ENCODE peak calls at places on chromosomes 13 and 19, in five cellular contexts. One of them, this sample, is unnamed.

GRCh38 chr13:79501538-79502232 is 20.7 kb downstream of the NDFIP2 start:
- DNase-seq in activated naive CD4-positive, alpha-beta T cell treated with anti-CD3 and anti-CD28 coated beads, Interleukin-2, amount 50 U/mL, for 16 hours: no peak
- DNase-seq in aorta: no peak
- DNase-seq in nucleus accumbens: no peak
- DNase-seq in mucosa of descending colon: no peak
- DNase-seq in this sample: no peak

GRCh38 chr13:96822900-96823299 is 171.4 kb downstream of the OXGR1 start:
- DNase-seq in activated naive CD4-positive, alpha-beta T cell treated with anti-CD3 and anti-CD28 coated beads, Interleukin-2, amount 50 U/mL, for 16 hours: no peak
- DNase-seq in aorta: no peak
- DNase-seq in nucleus accumbens: no peak
- DNase-seq in mucosa of descending colon: peak; percentile 54
- DNase-seq in this sample: peak; percentile 16

GRCh38 chr19:862529-863304 is 3.3 kb downstream of the CFD start:
- DNase-seq in activated naive CD4-positive, alpha-beta T cell treated with anti-CD3 and anti-CD28 coated beads, Interleukin-2, amount 50 U/mL, for 16 hours: peak; percentile 80
- DNase-seq in aorta: peak; percentile 81
- DNase-seq in nucleus accumbens: no peak
- DNase-seq in mucosa of descending colon: peak; percentile 85
- DNase-seq in this sample: peak; percentile 51

GRCh38 chr13:21022056-21022693 is 39.2 kb downstream of the LATS2 start:
- DNase-seq in activated naive CD4-positive, alpha-beta T cell treated with anti-CD3 and anti-CD28 coated beads, Interleukin-2, amount 50 U/mL, for 16 hours: no peak
- DNase-seq in aorta: no peak
- DNase-seq in nucleus accumbens: no peak
- DNase-seq in mucosa of descending colon: no peak
- DNase-seq in this sample: no peak

GRCh38 chr19:17073869-17074627 is 1.2 kb downstream of the HAUS8 start:
- DNase-seq in activated naive CD4-positive, alpha-beta T cell treated with anti-CD3 and anti-CD28 coated beads, Interleukin-2, amount 50 U/mL, for 16 hours: no peak
- DNase-seq in aorta: no peak
- DNase-seq in nucleus accumbens: no peak
- DNase-seq in mucosa of descending colon: no peak
- DNase-seq in this sample: no peak

GRCh38 chr13:39836038-39836437 is 180.6 kb downstream of the COG6 start:
- DNase-seq in activated naive CD4-positive, alpha-beta T cell treated with anti-CD3 and anti-CD28 coated beads, Interleukin-2, amount 50 U/mL, for 16 hours: no peak
- DNase-seq in aorta: no peak
- DNase-seq in nucleus accumbens: no peak
- DNase-seq in mucosa of descending colon: no peak
- DNase-seq in this sample: no peak

GRCh38 chr19:49019242-49019932 is 2.5 kb upstream of the LHB start:
- DNase-seq in activated naive CD4-positive, alpha-beta T cell treated with anti-CD3 and anti-CD28 coated beads, Interleukin-2, amount 50 U/mL, for 16 hours: peak; percentile 64
- DNase-seq in aorta: peak; percentile 76
- DNase-seq in nucleus accumbens: peak; percentile 2
- DNase-seq in mucosa of descending colon: peak; percentile 85
- DNase-seq in this sample: peak; percentile 79

GRCh38 chr13:108919036-108919907 is 289.9 kb downstream of the MYO16 start:
- DNase-seq in activated naive CD4-positive, alpha-beta T cell treated with anti-CD3 and anti-CD28 coated beads, Interleukin-2, amount 50 U/mL, for 16 hours: no peak
- DNase-seq in aorta: no peak
- DNase-seq in nucleus accumbens: no peak
- DNase-seq in mucosa of descending colon: no peak
- DNase-seq in this sample: no peak

GRCh38 chr19:1855828-1856255 is 7.5 kb downstream of the KLF16 start:
- DNase-seq in activated naive CD4-positive, alpha-beta T cell treated with anti-CD3 and anti-CD28 coated beads, Interleukin-2, amount 50 U/mL, for 16 hours: peak; percentile 36
- DNase-seq in aorta: no peak
- DNase-seq in nucleus accumbens: no peak
- DNase-seq in mucosa of descending colon: no peak
- DNase-seq in this sample: no peak

GRCh38 chr19:10766681-10767201 is 48.9 kb downstream of the DNM2 start:
- DNase-seq in activated naive CD4-positive, alpha-beta T cell treated with anti-CD3 and anti-CD28 coated beads, Interleukin-2, amount 50 U/mL, for 16 hours: no peak
- DNase-seq in aorta: peak; percentile 70
- DNase-seq in nucleus accumbens: peak; percentile 25
- DNase-seq in mucosa of descending colon: no peak
- DNase-seq in this sample: peak; percentile 74

GRCh38 chr13:104253063-104253680 is 1187.0 kb upstream of the SLC10A2 start:
- DNase-seq in activated naive CD4-positive, alpha-beta T cell treated with anti-CD3 and anti-CD28 coated beads, Interleukin-2, amount 50 U/mL, for 16 hours: no peak
- DNase-seq in aorta: no peak
- DNase-seq in nucleus accumbens: no peak
- DNase-seq in mucosa of descending colon: no peak
- DNase-seq in this sample: peak; percentile 2

GRCh38 chr19:2084993-2085720 is 11.0 kb downstream of the MOB3A start:
- DNase-seq in activated naive CD4-positive, alpha-beta T cell treated with anti-CD3 and anti-CD28 coated beads, Interleukin-2, amount 50 U/mL, for 16 hours: peak; percentile 86
- DNase-seq in aorta: peak; percentile 87
- DNase-seq in nucleus accumbens: no peak
- DNase-seq in mucosa of descending colon: peak; percentile 74
- DNase-seq in this sample: no peak

GRCh38 chr13:113545455-113545930 is 39.1 kb upstream of the TFDP1 start:
- DNase-seq in activated naive CD4-positive, alpha-beta T cell treated with anti-CD3 and anti-CD28 coated beads, Interleukin-2, amount 50 U/mL, for 16 hours: no peak
- DNase-seq in aorta: no peak
- DNase-seq in nucleus accumbens: no peak
- DNase-seq in mucosa of descending colon: no peak
- DNase-seq in this sample: peak; percentile 48